ENCODE peak calls at places on chromosomes 13 and 19, in five cellular contexts. P, O, Z, H and N are unnamed samples. For H3K4me1 and H3K9me3, the result is how much of the 10 kb centered on the place peaks cover.

GRCh38 chr19:28731577-28731976 is 481.4 kb downstream of the UQCRFS1 start:
- DNase-seq in Z (no peak), H (no peak), O (no peak), P (no peak), N (no peak)

GRCh38 chr13:48514776-48515175 is 18.1 kb downstream of the RCBTB2 start:
- DNase-seq in P (no peak), H (no peak), O (no peak), Z (no peak), N (no peak)

GRCh38 chr13:108830916-108831315 is 201.5 kb downstream of the MYO16 start:
- DNase-seq in Z (no peak), H (no peak), O (no peak), P (no peak), N (no peak)

GRCh38 chr19:29079331-29079730 is 133.6 kb downstream of the UQCRFS1 start:
- DNase-seq in P (no peak), Z (no peak), O (no peak), H (no peak), N (no peak)

GRCh38 chr13:27968316-27969072 is 621 bp downstream of the CDX2 start:
- DNase-seq in H (no peak), P (no peak), Z (no peak), O (no peak), N (no peak)

GRCh38 chr19:30085394-30085793 is 143.4 kb downstream of the URI1 start:
- DNase-seq in P (peak), Z (no peak), O (no peak), H (no peak), N (peak)

GRCh38 chr13:66077286-66077685 is 1152.8 kb downstream of the PCDH9 start:
- DNase-seq in H (no peak), P (no peak), O (no peak), Z (no peak), N (no peak)

GRCh38 chr19:7013678-7014077 is 7.6 kb downstream of the MBD3L2B start:
- DNase-seq in Z (no peak), P (no peak), H (peak), O (no peak), N (no peak)

GRCh38 chr19:32692727-32693061 is 1.1 kb downstream of the NUDT19 start:
- DNase-seq in O (no peak), Z (no peak), P (no peak), H (no peak), N (no peak)

GRCh38 chr13:25980255-25980654 is 71.6 kb downstream of the SHISA2 start:
- DNase-seq in O (no peak), Z (no peak), H (no peak), P (no peak), N (peak)

GRCh38 chr19:5356918-5357317 is 16.3 kb upstream of the PTPRS start:
- DNase-seq in P (no peak), O (no peak), H (no peak), Z (no peak), N (no peak)

GRCh38 chr13:27559714-27560113 is 60.6 kb downstream of the LNX2 start:
- DNase-seq in H (no peak), P (no peak), O (no peak), Z (no peak), N (no peak)

GRCh38 chr19:28019901-28020300 is 1193.0 kb downstream of the UQCRFS1 start:
- DNase-seq in Z (no peak), O (no peak), H (no peak), P (no peak), N (no peak)

GRCh38 chr19:54462713-54463530 is 656 bp downstream of the LENG9 start:
- DNase-seq in Z (no peak), O (peak), P (peak), H (peak), N (peak)
- TF ChIP-seq CTCF in Z (peak), O (peak), P (no peak), H (no peak), N (peak)

GRCh38 chr13:106369858-106370257 is 165.6 kb downstream of the EFNB2 start:
- DNase-seq in H (no peak), Z (no peak), O (no peak), P (no peak), N (no peak)

GRCh38 chr13:106373304-106373988 is 162.0 kb downstream of the EFNB2 start:
- DNase-seq in O (no peak), H (no peak), Z (no peak), P (no peak), N (peak)

GRCh38 chr13:106369091-106369490 is 166.4 kb downstream of the EFNB2 start:
- DNase-seq in P (no peak), Z (no peak), O (no peak), H (no peak), N (no peak)

GRCh38 chr13:106372199-106373160 is 163.0 kb downstream of the EFNB2 start:
- DNase-seq in O (no peak), Z (no peak), H (no peak), P (no peak), N (no peak)

DNA sequence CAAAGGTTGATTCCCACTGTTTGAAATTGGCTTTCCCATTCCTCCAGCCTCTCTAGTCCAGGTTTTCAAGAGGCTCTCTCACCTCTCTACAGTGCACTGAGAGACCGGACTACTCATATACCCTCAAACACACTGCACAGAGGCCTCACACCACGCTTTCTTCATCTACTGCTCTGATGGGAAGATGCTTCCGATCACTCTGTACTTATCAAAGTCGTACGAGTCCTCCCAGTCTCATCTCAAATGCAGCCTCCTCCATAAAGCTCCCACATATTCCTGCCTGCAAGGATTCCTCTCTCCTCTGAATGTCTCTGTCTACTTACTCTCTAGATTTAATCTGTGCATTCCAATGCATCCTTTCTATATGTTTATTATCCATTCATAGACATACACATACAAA is 164.4 kb downstream of the EFNB2 start:
- DNase-seq in O (no peak), P (no peak), Z (no peak), H (no peak), N (no peak)
- H3K4me1 ChIP-seq in O (under half), P (under half), Z (under half), H (under half), N (under half)

GRCh38 chr19:9348671-9349070 is 14.1 kb upstream of the ZNF177 start:
- DNase-seq in P (no peak), H (no peak), Z (no peak), O (no peak), N (no peak)
- H3K9me3 ChIP-seq in P (under half), H (half or more), Z (half or more), O (half or more), N (under half)

GRCh38 chr13:44902793-44903192 is 86.5 kb downstream of the NUFIP1 start:
- DNase-seq in P (no peak), Z (no peak), O (no peak), H (no peak), N (no peak)
- TF ChIP-seq CTCF in P (no peak), Z (no peak), O (no peak), H (no peak), N (no peak)

GRCh38 chr19:18479964-18480723 is 41.7 kb downstream of the ELL start:
- DNase-seq in P (no peak), H (no peak), Z (no peak), O (peak), N (no peak)
- H3K4me1 ChIP-seq in P (under half), H (under half), Z (under half), O (half or more), N (under half)

GRCh38 chr19:9329999-9330398 is 6.0 kb downstream of the ZNF559 start:
- DNase-seq in H (no peak), P (no peak), Z (no peak), O (no peak), N (no peak)
- H3K9me3 ChIP-seq in H (under half), P (under half), Z (half or more), O (half or more), N (half or more)

GRCh38 chr19:35315883-35316282 is 13.1 kb upstream of the CD22 start:
- DNase-seq in Z (no peak), P (no peak), O (no peak), H (no peak), N (no peak)
- TF ChIP-seq CTCF in Z (no peak), P (no peak), O (no peak), H (no peak), N (no peak)